ENCODE peak calls at places on chromosome 15, in six cellular contexts. A is GM04504, U is NCI-H69, P is nephron progenitor cell, R is ovary, X is GM12891. J is an unnamed sample.

GRCh38 chr15:66917904-66918448 is 147.4 kb upstream of the SMAD3 start:
- DNase-seq in R (no peak), X (no peak), U (no peak), A (no peak), P (no peak), J (no peak)

GRCh38 chr15:69736161-69736560 is 283.5 kb downstream of the RPLP1 start:
- DNase-seq in A (no peak), X (no peak), U (peak; percentile 44), R (no peak), P (no peak), J (no peak)

GRCh38 chr15:100525894-100526512 is 2.7 kb downstream of the CERS3 start:
- DNase-seq in R (peak; percentile 49), A (no peak), P (no peak), U (no peak), X (no peak), J (no peak)

GRCh38 chr15:66702770-66703539 is 919 bp downstream of the SMAD6 start:
- DNase-seq in X (no peak), U (peak; percentile 68), A (no peak), P (peak; percentile 66), R (peak; percentile 53), J (no peak)

GRCh38 chr15:91522609-91523332 is 330.7 kb upstream of the SLCO3A1 start:
- DNase-seq in P (no peak), X (no peak), U (peak; percentile 68), A (peak; percentile 26), R (no peak), J (peak; percentile 37)

GRCh38 chr15:63494406-63494805 is 10.0 kb upstream of the USP3 start:
- DNase-seq in U (no peak), P (no peak), X (no peak), A (no peak), R (no peak), J (no peak)

GRCh38 chr15:31476411-31476810 is 149.8 kb downstream of the KLF13 start:
- DNase-seq in A (no peak), U (no peak), R (no peak), P (no peak), X (no peak), J (no peak)

GRCh38 chr15:26738996-26739395 is 33.9 kb downstream of the GABRB3 start:
- DNase-seq in P (no peak), A (no peak), U (no peak), X (no peak), R (no peak), J (no peak)

GRCh38 chr15:85518979-85519761 is 138.8 kb downstream of the AKAP13 start:
- DNase-seq in X (no peak), A (no peak), P (no peak), U (no peak), R (no peak), J (no peak)